ENCODE peak calls at places on chromosomes 12 and 14, in five cellular contexts. A, N, T, S and U are unnamed samples.
A peak's percentile ranks its signal among the peaks of the same experiment; 100 is the strongest.

GRCh38 chr12:109389146-109389545 is 41.4 kb downstream of the MYO1H start:
- DNase-seq in N (no peak), A (no peak), S (peak; percentile 30), T (peak; percentile 59), U (no peak)

GRCh38 chr14:32938719-32939253 is at the start of gene NPAS3:
- DNase-seq in N (no peak), T (no peak), A (no peak), S (no peak), U (no peak)

GRCh38 chr12:16437281-16437816 is 89.9 kb downstream of the MGST1 start:
- DNase-seq in A (no peak), T (no peak), S (no peak), N (no peak), U (no peak)

GRCh38 chr12:120713861-120714482 is 3.7 kb downstream of the UNC119B start:
- DNase-seq in N (peak; percentile 74), S (peak; percentile 77), T (peak; percentile 92), A (peak; percentile 8), U (peak; percentile 79)

GRCh38 chr14:101781240-101782061 is 19.9 kb downstream of the PPP2R5C start:
- DNase-seq in A (no peak), N (no peak), T (no peak), S (no peak), U (peak; percentile 11)

GRCh38 chr12:45200497-45201043 is 15.3 kb upstream of the ANO6 start:
- DNase-seq in N (no peak), A (no peak), T (peak; percentile 77), S (no peak), U (no peak)

GRCh38 chr14:32201816-32202467 is at the start of gene RNU6-7:
- DNase-seq in T (peak; percentile 42), N (no peak), A (no peak), S (peak; percentile 24), U (peak; percentile 78)

GRCh38 chr14:28608438-28608837 is 158.1 kb upstream of the FOXG1 start:
- DNase-seq in T (no peak), N (peak; percentile 35), A (no peak), S (no peak), U (peak; percentile 69)

GRCh38 chr12:128164533-128164932 is 102.4 kb upstream of the TMEM132C start:
- DNase-seq in S (no peak), N (no peak), T (no peak), A (no peak), U (no peak)

GRCh38 chr12:57476162-57476992 is 3.3 kb downstream of the ARHGAP9 start:
- DNase-seq in A (peak; percentile 59), S (no peak), N (no peak), T (peak; percentile 62), U (no peak)

GRCh38 chr14:67416810-67417209 is 4.8 kb upstream of the PLEK2 start:
- DNase-seq in T (no peak), N (no peak), A (no peak), S (no peak), U (no peak)

GRCh38 chr12:12748051-12748450 is 30.9 kb downstream of the CDKN1B start:
- DNase-seq in S (no peak), N (no peak), T (no peak), A (no peak), U (no peak)

GRCh38 chr12:39824505-39825198 is 205.0 kb upstream of the ABCD2 start:
- DNase-seq in A (no peak), T (no peak), S (no peak), N (no peak), U (no peak)

GRCh38 chr14:41636492-41637392 is 30.1 kb downstream of the LRFN5 start:
- DNase-seq in N (peak; percentile 65), A (no peak), T (no peak), S (no peak), U (no peak)

GRCh38 chr14:100882026-100882967 is 21.2 kb downstream of the RTL1 start:
- DNase-seq in N (no peak), A (no peak), T (no peak), S (no peak), U (no peak)

GRCh38 chr14:92630367-92630766 is 116.8 kb downstream of the RIN3 start:
- DNase-seq in S (no peak), T (no peak), N (no peak), A (no peak), U (no peak)

GRCh38 chr14:56590535-56590951 is 10.9 kb downstream of the TMEM260 start:
- DNase-seq in T (no peak), A (no peak), S (peak; percentile 22), N (no peak), U (peak; percentile 45)

GRCh38 chr12:50633950-50634349 is 129.2 kb downstream of the DIP2B start:
- DNase-seq in T (no peak), A (no peak), N (peak; percentile 74), S (no peak), U (no peak)

GRCh38 chr14:42174357-42174756 is 567.7 kb downstream of the LRFN5 start:
- DNase-seq in A (no peak), T (no peak), N (no peak), S (peak; percentile 80), U (no peak)

GRCh38 chr12:1594045-1594294 is 411 bp downstream of the FBXL14 start:
- DNase-seq in T (peak; percentile 83), S (peak; percentile 20), N (peak; percentile 65), A (no peak), U (no peak)

GRCh38 chr14:68928770-68929550 is 50.1 kb downstream of the ACTN1 start:
- DNase-seq in T (no peak), N (no peak), A (no peak), S (no peak), U (no peak)

GRCh38 chr14:68718033-68718725 is 74.7 kb downstream of the ZFP36L1 start:
- DNase-seq in N (no peak), T (no peak), S (no peak), A (no peak), U (no peak)

GRCh38 chr14:101791919-101792572 is 30.5 kb downstream of the PPP2R5C start:
- DNase-seq in N (peak; percentile 60), A (no peak), S (no peak), T (no peak), U (no peak)

GRCh38 chr12:82300611-82301010 is 57.6 kb downstream of the CCDC59 start:
- DNase-seq in T (no peak), N (no peak), A (no peak), S (no peak), U (peak; percentile 69)

GRCh38 chr14:65333926-65334687 is 78.4 kb upstream of the FUT8 start:
- DNase-seq in N (peak; percentile 59), T (no peak), S (no peak), A (no peak), U (no peak)

GRCh38 chr14:67487937-67488893 is at the start of gene TMEM229B:
- DNase-seq in N (peak; percentile 17), A (peak; percentile 31), T (peak; percentile 90), S (no peak), U (no peak)

GRCh38 chr14:34420547-34421150 is 41.4 kb downstream of the SPTSSA start:
- DNase-seq in T (peak; percentile 10), A (no peak), N (no peak), S (no peak), U (no peak)

GRCh38 chr12:12474471-12474928 is 88.2 kb downstream of the DUSP16 start:
- DNase-seq in S (no peak), N (no peak), A (no peak), T (no peak), U (no peak)

GRCh38 chr12:9973951-9974350 is 2.7 kb downstream of the CLEC12A start:
- DNase-seq in S (no peak), N (no peak), T (no peak), A (no peak), U (no peak)

GRCh38 chr14:70640938-70641547 is 673 bp upstream of the TTC9 start:
- DNase-seq in S (peak; percentile 42), T (no peak), A (peak; percentile 10), N (peak; percentile 15), U (no peak)

GRCh38 chr14:95147597-95147996 is 9.7 kb downstream of the DICER1 start:
- DNase-seq in A (no peak), N (no peak), T (peak; percentile 9), S (no peak), U (no peak)

GRCh38 chr12:3697311-3697870 is 55.5 kb downstream of the CRACR2A start:
- DNase-seq in T (no peak), S (no peak), A (no peak), N (no peak), U (no peak)

GRCh38 chr14:55388160-55388559 is 23.5 kb downstream of the ATG14 start:
- DNase-seq in T (no peak), A (no peak), S (no peak), N (peak; percentile 51), U (no peak)

GRCh38 chr14:94120667-94121335 is 8.6 kb downstream of the IFI27L2 start:
- DNase-seq in S (no peak), A (no peak), N (peak; percentile 76), T (no peak), U (no peak)

GRCh38 chr14:105951399-105951798 is 425.0 kb downstream of the TMEM121 start:
- DNase-seq in S (no peak), A (no peak), N (no peak), T (no peak), U (no peak)

GRCh38 chr14:57189070-57189469 is 79.6 kb downstream of the EXOC5 start:
- DNase-seq in A (no peak), N (peak; percentile 10), S (peak; percentile 52), T (peak; percentile 8), U (peak; percentile 22)

GRCh38 chr12:113318900-113319628 is 15.8 kb downstream of the SLC8B1 start:
- DNase-seq in N (no peak), S (no peak), T (no peak), A (no peak), U (no peak)